ENCODE peak calls at places on chromosomes 3 and 15, in eight cellular contexts. J is EL, P is PC-9, T is hippocampal formation, O is iris pigment epithelial cell, L is AG08396, V is NCI-H1092 treated with DMSO at 0.1 percent for 48 hours, C is COLO829. D is an unnamed sample.

GRCh38 chr15:80876034-80876433 is 96.9 kb downstream of the CEMIP start:
- DNase-seq in V (no peak), L (no peak), T (no peak), O (peak), J (no peak), C (no peak), P (no peak), D (peak)

GRCh38 chr3:64444619-64445317 is 219.5 kb upstream of the PRICKLE2 start:
- DNase-seq in P (no peak), V (no peak), J (no peak), O (no peak), C (no peak), T (no peak), L (no peak), D (no peak)

GRCh38 chr15:75349851-75350588 is 3.2 kb downstream of the NEIL1 start:
- DNase-seq in J (no peak), P (no peak), V (no peak), L (no peak), T (no peak), O (no peak), C (no peak), D (no peak)

GRCh38 chr15:74826372-74826819 is at the start of gene CPLX3:
- DNase-seq in L (peak), O (no peak), J (no peak), C (peak), V (no peak), P (no peak), T (no peak), D (no peak)

GRCh38 chr3:69740103-69741021 is 1.1 kb downstream of the MITF start:
- DNase-seq in T (no peak), J (peak), P (peak), L (peak), O (no peak), C (no peak), V (no peak), D (peak)

GRCh38 chr3:40317061-40317676 is 7.7 kb downstream of the EIF1B start:
- DNase-seq in O (peak), C (peak), T (peak), J (peak), V (peak), P (peak), L (peak), D (peak)

GRCh38 chr3:180421221-180421620 is 180.7 kb upstream of the TTC14 start:
- DNase-seq in J (peak), T (no peak), C (no peak), O (peak), P (no peak), V (no peak), L (no peak), D (no peak)

GRCh38 chr3:171865191-171865865 is 22.2 kb downstream of the TMEM212 start:
- DNase-seq in P (no peak), L (no peak), O (no peak), T (no peak), V (no peak), J (no peak), C (no peak), D (peak)

GRCh38 chr3:105367063-105367405 is 325 bp downstream of the ALCAM start:
- DNase-seq in L (no peak), O (no peak), P (peak), C (no peak), J (peak), T (no peak), V (no peak), D (no peak)

GRCh38 chr15:65532738-65533051 is 2.4 kb downstream of the HACD3 start:
- DNase-seq in C (no peak), P (no peak), O (peak), L (no peak), V (no peak), J (peak), T (no peak), D (no peak)

GRCh38 chr3:120743556-120744195 is 1.1 kb downstream of the GTF2E1 start:
- DNase-seq in C (no peak), L (no peak), V (no peak), T (no peak), J (no peak), O (no peak), P (no peak), D (no peak)

GRCh38 chr3:113270786-113271185 is 59.4 kb downstream of the BOC start:
- DNase-seq in O (no peak), P (no peak), V (no peak), J (no peak), C (no peak), T (no peak), L (no peak), D (no peak)

GRCh38 chr3:138898301-138898700 is 48.6 kb downstream of the FOXL2 start:
- DNase-seq in V (no peak), P (peak), T (no peak), J (peak), O (peak), L (peak), C (no peak), D (no peak)